ENCODE peak calls at places on chromosomes 6 and 20, in four cellular contexts. E is RPMI8226; P is stimulated activated CD4-positive, alpha-beta T cell treated with anti-CD3 and anti-CD28 coated beads, Interleukin-2, amount 100 ng/mL, for 48 hours; B is activated naive CD4-positive, alpha-beta T cell treated with anti-CD3 and anti-CD28 coated beads for 36 hours. X is an unnamed sample.

GRCh38 chr6:27031302-27031701 is 216.2 kb upstream of the PRSS16 start:
- DNase-seq in E (no peak), P (no peak), B (no peak), X (no peak)

GRCh38 chr6:35396991-35397390 is 54.6 kb downstream of the PPARD start:
- DNase-seq in B (no peak), E (no peak), P (no peak), X (no peak)

GRCh38 chr6:15510121-15510520 is 152.7 kb downstream of the DTNBP1 start:
- DNase-seq in E (no peak), P (no peak), B (no peak), X (no peak)

GRCh38 chr6:43923376-43924221 is 153.6 kb downstream of the VEGFA start:
- DNase-seq in E (no peak), P (no peak), B (no peak), X (no peak)

GRCh38 chr20:46773680-46774079 is 64.2 kb downstream of the SLC2A10 start:
- DNase-seq in E (peak), B (no peak), P (no peak), X (no peak)

GRCh38 chr6:43798688-43799444 is 28.9 kb downstream of the VEGFA start:
- DNase-seq in E (peak), B (peak), P (no peak), X (no peak)

GRCh38 chr20:51803157-51803854 is 985 bp upstream of the SALL4 start:
- DNase-seq in B (no peak), E (no peak), P (no peak), X (no peak)

GRCh38 chr6:131173680-131174079 is 38.4 kb downstream of the AKAP7 start:
- DNase-seq in P (no peak), B (no peak), E (no peak), X (no peak)

GRCh38 chr20:31691646-31692275 is 30.9 kb downstream of the BCL2L1 start:
- DNase-seq in B (no peak), P (no peak), E (no peak), X (no peak)

GRCh38 chr6:133951881-133952814 is 876 bp upstream of the TBPL1 start:
- DNase-seq in B (peak), P (peak), E (peak), X (peak)